ENCODE peak calls at places on chromosome 1, in ten cellular contexts. U is testis, H is HCT116, E is mesenchymal stem cell, R is uterus, J is pancreas, Q is fibroblast of lung, V is dorsolateral prefrontal cortex, N is right atrium auricular region, X is adrenal gland. M is an unnamed sample.

GRCh38 chr1:211237579-211237978 is 21.6 kb upstream of the RCOR3 start:
- DNase-seq in U (no peak), H (no peak), E (no peak), R (no peak), J (no peak), Q (no peak), V (no peak), N (no peak), X (no peak), M (no peak)

GRCh38 chr1:157131281-157131680 is 6.9 kb downstream of the ETV3 start:
- DNase-seq in U (no peak), H (no peak), E (no peak), R (no peak), J (no peak), Q (no peak), V (no peak), N (no peak), X (no peak), M (no peak)

GRCh38 chr1:236083650-236084385 is 18.9 kb upstream of the NID1 start:
- DNase-seq in U (peak), H (no peak), E (peak), R (no peak), J (no peak), Q (peak), V (no peak), N (no peak), X (peak), M (no peak)

GRCh38 chr1:56185493-56185892 is 393.9 kb downstream of the PLPP3 start:
- DNase-seq in U (no peak), H (no peak), E (no peak), R (no peak), J (no peak), Q (no peak), V (no peak), N (no peak), X (no peak), M (no peak)

GRCh38 chr1:117600966-117601365 is 4.9 kb upstream of the TENT5C start:
- DNase-seq in U (no peak), H (no peak), E (no peak), R (peak), J (peak), Q (peak), V (no peak), N (no peak), X (no peak), M (no peak)

GRCh38 chr1:233673947-233674431 is 60.1 kb downstream of the KCNK1 start:
- DNase-seq in U (no peak), H (no peak), E (no peak), R (no peak), J (no peak), Q (peak), V (no peak), N (no peak), X (no peak), M (no peak)

GRCh38 chr1:182601416-182601786 is 2.8 kb downstream of the RGS16 start:
- DNase-seq in U (peak), H (peak), E (peak), R (peak), J (peak), Q (peak), V (no peak), N (peak), X (peak), M (peak)

GRCh38 chr1:235100124-235100801 is 28.4 kb downstream of the TOMM20 start:
- DNase-seq in U (peak), H (no peak), E (no peak), R (no peak), J (no peak), Q (no peak), V (no peak), N (peak), X (no peak), M (no peak)

GRCh38 chr1:225746361-225747179 is 31.1 kb upstream of the SRP9 start:
- DNase-seq in U (peak), H (peak), E (peak), R (peak), J (peak), Q (peak), V (peak), N (peak), X (peak), M (peak)

GRCh38 chr1:36988311-36988710 is 46.0 kb downstream of the GRIK3 start:
- DNase-seq in U (peak), H (no peak), E (no peak), R (peak), J (no peak), Q (no peak), V (peak), N (no peak), X (no peak), M (peak)

GRCh38 chr1:38138498-38139233 is 92.1 kb upstream of the POU3F1 start:
- DNase-seq in U (peak), H (peak), E (peak), R (peak), J (peak), Q (peak), V (peak), N (peak), X (peak), M (peak)

GRCh38 chr1:179599623-179600249 is 8.1 kb downstream of the TDRD5 start:
- DNase-seq in U (peak), H (peak), E (peak), R (no peak), J (no peak), Q (peak), V (no peak), N (no peak), X (no peak), M (no peak)

GRCh38 chr1:157213836-157214235 is 75.6 kb upstream of the ETV3 start:
- DNase-seq in U (no peak), H (no peak), E (no peak), R (no peak), J (no peak), Q (no peak), V (no peak), N (no peak), X (no peak), M (no peak)

GRCh38 chr1:208654241-208654640 is 410.1 kb upstream of the PLXNA2 start:
- DNase-seq in U (no peak), H (peak), E (peak), R (no peak), J (no peak), Q (peak), V (no peak), N (no peak), X (no peak), M (no peak)

GRCh38 chr1:59766463-59766862 is 48.3 kb upstream of the HOOK1 start:
- DNase-seq in U (no peak), H (no peak), E (no peak), R (no peak), J (no peak), Q (no peak), V (no peak), N (no peak), X (no peak), M (no peak)
- H3K27ac ChIP-seq in U (no peak), H (no peak), E (no peak), R (no peak), J (no peak), Q (no peak), V (no peak), N (no peak), X (no peak), M (no peak)

GRCh38 chr1:27658951-27659496 is 13.0 kb downstream of the IFI6 start:
- DNase-seq in U (peak), H (no peak), E (peak), R (no peak), J (no peak), Q (peak), V (no peak), N (no peak), X (peak), M (no peak)

GRCh38 chr1:27659497-27660299 is 12.3 kb downstream of the IFI6 start:
- DNase-seq in U (peak), H (peak), E (peak), R (peak), J (peak), Q (peak), V (peak), N (peak), X (peak), M (peak)

GRCh38 chr1:27655151-27655929 is 16.7 kb downstream of the IFI6 start:
- DNase-seq in U (peak), H (no peak), E (no peak), R (no peak), J (no peak), Q (no peak), V (no peak), N (no peak), X (no peak), M (no peak)

GRCh38 chr1:27652505-27652904 is 17.5 kb upstream of the FGR start:
- DNase-seq in U (no peak), H (no peak), E (no peak), R (no peak), J (no peak), Q (no peak), V (no peak), N (no peak), X (no peak), M (no peak)

GRCh38 chr1:27656157-27656893 is 15.7 kb downstream of the IFI6 start:
- DNase-seq in U (peak), H (no peak), E (peak), R (peak), J (no peak), Q (peak), V (no peak), N (peak), X (peak), M (peak)
- H3K27ac ChIP-seq in U (peak), H (no peak), E (no peak), R (peak), J (peak), Q (no peak), V (no peak), N (peak), X (no peak), M (peak)

GRCh38 chr1:193356249-193356648 is 169.8 kb upstream of the B3GALT2 start:
- DNase-seq in U (no peak), H (no peak), E (no peak), R (no peak), J (no peak), Q (no peak), V (no peak), N (no peak), X (no peak), M (peak)

GRCh38 chr1:193355654-193356053 is 169.2 kb upstream of the B3GALT2 start:
- DNase-seq in U (no peak), H (no peak), E (no peak), R (no peak), J (no peak), Q (no peak), V (no peak), N (no peak), X (no peak), M (no peak)

GRCh38 chr1:193355179-193355578 is 168.8 kb upstream of the B3GALT2 start:
- DNase-seq in U (no peak), H (peak), E (peak), R (no peak), J (peak), Q (no peak), V (no peak), N (no peak), X (no peak), M (no peak)

GRCh38 chr1:193358419-193358818 is 172.0 kb upstream of the B3GALT2 start:
- DNase-seq in U (no peak), H (no peak), E (no peak), R (no peak), J (no peak), Q (no peak), V (no peak), N (no peak), X (no peak), M (no peak)
- H3K27ac ChIP-seq in U (no peak), H (no peak), E (no peak), R (no peak), J (no peak), Q (no peak), V (no peak), N (no peak), X (no peak), M (no peak)

GRCh38 chr1:29186252-29186651 is 4.6 kb upstream of the SRSF4 start:
- DNase-seq in U (no peak), H (no peak), E (peak), R (no peak), J (no peak), Q (no peak), V (no peak), N (no peak), X (no peak), M (no peak)
- H3K27ac ChIP-seq in U (no peak), H (no peak), E (no peak), R (no peak), J (no peak), Q (no peak), V (no peak), N (no peak), X (no peak), M (no peak)

GRCh38 chr1:163562355-163562754 is 240.6 kb downstream of the NUF2 start:
- DNase-seq in U (no peak), H (no peak), E (no peak), R (no peak), J (no peak), Q (no peak), V (no peak), N (no peak), X (no peak), M (no peak)
- H3K27ac ChIP-seq in U (no peak), H (no peak), E (no peak), R (no peak), J (no peak), Q (no peak), V (no peak), N (no peak), X (no peak), M (no peak)

DNA sequence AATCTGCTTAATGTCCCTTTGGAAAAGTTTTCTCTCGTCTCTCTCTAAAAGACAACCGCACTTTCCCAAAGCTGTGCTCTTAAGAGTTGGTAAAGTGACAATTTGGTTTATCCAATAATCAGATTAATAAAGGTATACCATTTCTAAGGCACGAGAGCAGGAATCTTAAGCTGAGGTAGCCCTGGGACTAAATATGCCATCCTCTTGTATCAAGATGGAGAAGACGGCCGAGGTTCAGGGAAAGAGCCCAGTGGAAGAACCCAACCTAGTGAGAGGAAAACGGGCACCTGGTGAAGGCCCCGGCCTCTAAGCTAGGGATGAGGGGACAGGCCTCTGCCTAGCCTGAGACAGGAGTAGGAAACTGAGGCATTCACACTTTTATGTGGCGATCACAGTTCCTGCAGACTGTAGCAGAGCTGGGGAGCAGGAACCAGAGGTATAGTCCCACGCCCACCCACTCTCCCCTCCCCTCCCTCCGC is 334 bp upstream of the SARS1 start:
- DNase-seq in U (no peak), H (no peak), E (no peak), R (no peak), J (no peak), Q (no peak), V (no peak), N (no peak), X (no peak), M (no peak)
- H3K27ac ChIP-seq in U (peak), H (peak), E (no peak), R (peak), J (peak), Q (no peak), V (peak), N (peak), X (no peak), M (peak)

M was measured in heart right ventricle.